ENCODE peak calls at places on chromosome 9, in five cellular contexts. Y is GM12891, T is stomach, G is HCT116, C is NB4. X is an unnamed sample.

GRCh38 chr9:5562806-5563416 is 52.6 kb downstream of the PDCD1LG2 start:
- DNase-seq in Y (no peak), T (no peak), G (no peak), C (no peak), X (no peak)

GRCh38 chr9:28648723-28649122 is 1075.4 kb upstream of the C9orf72 start:
- DNase-seq in Y (no peak), T (no peak), G (no peak), C (peak; percentile 46), X (no peak)

GRCh38 chr9:37967681-37968080 is 63.8 kb upstream of the SLC25A51 start:
- DNase-seq in Y (no peak), T (no peak), G (no peak), C (no peak), X (no peak)

GRCh38 chr9:12843735-12844134 is 68.9 kb downstream of the LURAP1L start:
- DNase-seq in Y (no peak), T (no peak), G (no peak), C (no peak), X (no peak)

GRCh38 chr9:93620881-93621820 is 44.8 kb downstream of the PHF2 start:
- DNase-seq in Y (no peak), T (peak; percentile 46), G (no peak), C (no peak), X (no peak)

GRCh38 chr9:129857207-129857606 is 21.9 kb downstream of the USP20 start:
- DNase-seq in Y (no peak), T (no peak), G (no peak), C (no peak), X (no peak)

GRCh38 chr9:117091529-117091928 is 323.3 kb downstream of the ASTN2 start:
- DNase-seq in Y (no peak), T (no peak), G (no peak), C (no peak), X (no peak)

GRCh38 chr9:120892748-120893584 is 16.0 kb upstream of the PHF19 start:
- DNase-seq in Y (no peak), T (no peak), G (no peak), C (peak; percentile 95), X (no peak)

GRCh38 chr9:99222416-99223280 is 566 bp downstream of the SEC61B start:
- DNase-seq in Y (no peak), T (no peak), G (no peak), C (no peak), X (no peak)

GRCh38 chr9:6973762-6974161 is 216.0 kb downstream of the KDM4C start:
- DNase-seq in Y (peak; percentile 20), T (no peak), G (no peak), C (peak; percentile 81), X (no peak)

GRCh38 chr9:93808115-93809029 is 146.8 kb downstream of the BARX1 start:
- DNase-seq in Y (no peak), T (no peak), G (no peak), C (no peak), X (peak; percentile 60)

GRCh38 chr9:764105-764524 is 77.4 kb upstream of the DMRT1 start:
- DNase-seq in Y (peak; percentile 39), T (peak; percentile 71), G (peak; percentile 90), C (peak; percentile 100), X (no peak)

GRCh38 chr9:112119225-112120045 is 55.7 kb downstream of the SUSD1 start:
- DNase-seq in Y (no peak), T (peak; percentile 80), G (peak; percentile 85), C (no peak), X (no peak)
- TF ChIP-seq POLR2A in Y (no peak), T (no peak), G (no peak), C (no peak), X (no peak)

GRCh38 chr9:96138616-96139015 is 163.4 kb downstream of the HSD17B3 start:
- DNase-seq in Y (no peak), T (no peak), G (no peak), C (no peak), X (no peak)

GRCh38 chr9:96137666-96138429 is 164.1 kb downstream of the HSD17B3 start:
- DNase-seq in Y (no peak), T (no peak), G (no peak), C (no peak), X (no peak)

GRCh38 chr9:96135071-96135825 is 166.7 kb downstream of the HSD17B3 start:
- DNase-seq in Y (no peak), T (no peak), G (no peak), C (no peak), X (no peak)

GRCh38 chr9:96135904-96136303 is 166.1 kb downstream of the HSD17B3 start:
- DNase-seq in Y (no peak), T (no peak), G (no peak), C (no peak), X (no peak)

GRCh38 chr9:96136992-96137665 is 164.8 kb downstream of the HSD17B3 start:
- DNase-seq in Y (peak; percentile 60), T (peak; percentile 79), G (no peak), C (no peak), X (no peak)
- TF ChIP-seq POLR2A in Y (no peak), T (no peak), G (no peak), C (no peak), X (no peak)

GRCh38 chr9:137128158-137129088 is 10.5 kb upstream of the GRIN1 start:
- DNase-seq in Y (no peak), T (no peak), G (no peak), C (peak; percentile 49), X (no peak)

GRCh38 chr9:137127301-137128157 is 11.4 kb upstream of the GRIN1 start:
- DNase-seq in Y (no peak), T (peak; percentile 79), G (no peak), C (peak; percentile 86), X (no peak)

GRCh38 chr9:137130176-137130755 is 8.7 kb upstream of the GRIN1 start:
- DNase-seq in Y (no peak), T (no peak), G (no peak), C (peak; percentile 49), X (no peak)

GRCh38 chr9:137129089-137129455 is 9.9 kb upstream of the GRIN1 start:
- DNase-seq in Y (no peak), T (peak; percentile 35), G (no peak), C (peak; percentile 69), X (no peak)

DNA sequence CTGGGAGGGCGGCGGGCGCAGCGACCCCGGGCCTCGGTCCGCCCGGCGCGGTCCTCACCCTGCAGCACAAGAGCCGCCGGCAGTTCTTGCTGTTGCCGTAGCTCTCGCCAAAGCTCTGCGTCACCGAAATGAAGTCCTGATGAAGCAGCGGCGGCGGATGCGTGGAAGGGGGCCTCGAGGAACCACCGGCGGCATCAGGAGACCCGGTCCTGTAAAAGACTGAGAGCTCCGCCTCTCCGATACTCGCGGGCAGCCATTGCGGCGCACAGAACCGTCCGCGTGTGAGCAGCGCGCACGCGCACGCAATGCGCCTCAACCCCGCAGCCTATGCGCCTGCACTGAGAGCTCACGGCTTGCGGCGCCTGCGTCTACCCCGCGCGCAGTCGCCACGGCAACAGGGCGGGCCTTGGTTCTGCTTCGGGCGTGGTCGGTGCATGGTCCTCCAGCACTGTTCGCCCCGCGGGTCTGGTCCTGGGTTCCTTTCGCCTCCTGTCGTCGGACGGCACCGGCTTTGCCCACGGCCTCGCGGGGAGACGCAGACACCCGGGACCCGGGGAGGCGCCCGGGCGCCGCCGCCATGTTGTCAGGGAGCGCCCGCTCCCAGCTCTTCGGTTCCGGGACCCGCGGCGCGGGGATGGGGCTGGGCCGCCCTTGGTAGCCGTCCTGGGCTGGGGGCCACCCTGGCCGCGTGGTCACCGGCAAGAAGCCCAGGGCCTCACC is 9.3 kb upstream of the GRIN1 start:
- DNase-seq in Y (peak; percentile 94), T (peak; percentile 90), G (peak; percentile 81), C (peak; percentile 94), X (no peak)
- TF ChIP-seq POLR2A in Y (peak; percentile 65), T (no peak), G (peak; percentile 67), C (peak; percentile 88), X (no peak)

DNA sequence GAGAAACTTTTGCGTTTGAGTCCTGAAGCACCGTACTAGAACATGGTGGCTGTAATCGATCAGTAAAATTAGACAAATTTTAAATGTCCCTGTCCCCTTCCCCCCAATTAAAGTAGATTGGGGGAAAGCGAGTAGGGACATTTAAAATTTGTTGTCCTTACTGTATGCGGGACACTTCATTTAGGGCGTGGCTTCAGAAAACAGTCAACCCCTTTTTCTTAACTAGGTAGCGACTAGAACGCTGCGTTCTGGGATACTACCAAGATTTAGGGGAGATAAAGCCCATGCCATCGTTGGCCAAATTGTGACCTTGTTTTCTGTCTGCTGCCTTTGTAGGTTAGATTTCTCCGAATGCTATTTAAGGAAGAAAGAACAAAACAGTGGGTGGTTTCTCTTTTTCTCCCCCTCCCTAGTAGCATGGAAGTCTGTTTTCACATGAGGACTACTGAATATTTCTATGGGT is 1.2 kb downstream of the CKS2 start:
- DNase-seq in Y (no peak), T (no peak), G (no peak), C (peak; percentile 57), X (no peak)
- TF ChIP-seq POLR2A in Y (no peak), T (no peak), G (no peak), C (no peak), X (no peak)

DNA sequence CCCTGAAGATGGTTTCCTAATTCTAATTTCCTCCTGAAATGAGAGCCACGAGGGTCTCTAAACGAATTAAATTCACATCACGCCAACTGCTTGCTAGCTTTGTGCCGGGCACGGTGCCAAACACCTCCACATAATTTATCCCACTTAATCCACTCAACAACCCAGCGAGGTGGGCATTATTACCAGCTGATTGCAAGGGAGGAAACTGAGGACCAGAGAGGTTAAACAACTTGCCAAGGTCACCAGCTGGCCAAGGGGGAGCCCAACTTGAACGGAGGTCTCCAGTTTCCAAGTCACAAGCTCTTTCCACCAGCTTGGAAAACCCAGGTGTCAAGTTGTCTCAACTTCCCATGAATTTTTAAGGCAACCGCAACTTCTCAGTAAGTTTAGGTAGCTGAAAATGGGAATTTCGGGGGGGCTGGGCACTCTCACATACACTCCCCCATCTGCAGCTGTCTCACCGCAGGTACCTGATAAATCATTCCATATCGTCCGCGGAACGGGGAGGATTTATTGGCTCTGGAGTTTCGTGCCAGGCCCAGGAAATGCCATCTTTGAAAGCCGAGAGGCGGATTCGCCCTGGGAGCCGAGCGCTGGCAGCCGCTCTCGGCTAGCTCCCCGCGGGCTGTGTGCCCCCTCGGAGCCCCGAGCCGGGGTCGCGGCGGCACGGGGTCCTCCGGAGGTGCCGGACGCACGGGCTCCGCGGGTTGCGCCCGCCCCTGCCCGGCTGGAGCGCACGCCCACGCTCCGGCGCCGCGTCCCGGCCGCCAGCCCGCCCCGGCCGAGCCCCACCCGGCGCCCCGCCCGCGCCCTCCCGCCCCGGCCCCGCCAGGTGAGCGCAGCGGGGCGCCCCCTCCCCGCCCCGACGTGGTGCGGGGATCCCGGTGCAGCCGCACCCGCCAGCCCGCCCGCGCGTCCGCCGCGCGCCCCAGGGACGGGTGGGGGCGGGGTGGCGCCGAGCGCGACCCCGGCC is 628 bp downstream of the PTPN3 start:
- DNase-seq in Y (no peak), T (no peak), G (no peak), C (no peak), X (no peak)
- TF ChIP-seq POLR2A in Y (no peak), T (no peak), G (no peak), C (no peak), X (no peak)